ENCODE peak calls at places on chromosomes 11 and 22, in ten cellular contexts. One of them, this sample, is unnamed.

GRCh38 chr11:63553759-63554158 is 9.4 kb downstream of the PLAAT2 start:
- DNase-seq in lower leg skin: no peak
- DNase-seq in stomach: no peak
- DNase-seq in GM12891: peak; percentile 56
- DNase-seq in prostate gland: no peak
- DNase-seq in body of pancreas: no peak
- DNase-seq in A549: no peak
- DNase-seq in K562: no peak
- DNase-seq in IMR-90: no peak
- DNase-seq in uterus: no peak
- DNase-seq in this sample: no peak

GRCh38 chr22:40323681-40324083 is 22.6 kb upstream of the ADSL start:
- DNase-seq in prostate gland: no peak
- DNase-seq in IMR-90: no peak
- DNase-seq in GM12891: no peak
- DNase-seq in A549: no peak
- DNase-seq in uterus: no peak
- DNase-seq in body of pancreas: no peak
- DNase-seq in lower leg skin: no peak
- DNase-seq in stomach: no peak
- DNase-seq in K562: no peak
- DNase-seq in this sample: no peak

GRCh38 chr11:132463941-132464340 is 1068.4 kb downstream of the OPCML start:
- DNase-seq in K562: no peak
- DNase-seq in A549: no peak
- DNase-seq in uterus: no peak
- DNase-seq in GM12891: no peak
- DNase-seq in IMR-90: no peak
- DNase-seq in lower leg skin: no peak
- DNase-seq in body of pancreas: no peak
- DNase-seq in prostate gland: no peak
- DNase-seq in stomach: no peak
- DNase-seq in this sample: no peak

GRCh38 chr11:122748968-122749687 is 89.2 kb upstream of the CRTAM start:
- DNase-seq in lower leg skin: no peak
- DNase-seq in body of pancreas: no peak
- DNase-seq in A549: no peak
- DNase-seq in IMR-90: peak; percentile 95
- DNase-seq in prostate gland: no peak
- DNase-seq in K562: no peak
- DNase-seq in stomach: no peak
- DNase-seq in uterus: no peak
- DNase-seq in GM12891: peak; percentile 46
- DNase-seq in this sample: peak; percentile 52

GRCh38 chr11:20363149-20363499 is 390 bp upstream of the HTATIP2 start:
- DNase-seq in GM12891: no peak
- DNase-seq in stomach: no peak
- DNase-seq in uterus: no peak
- DNase-seq in A549: no peak
- DNase-seq in lower leg skin: no peak
- DNase-seq in prostate gland: no peak
- DNase-seq in body of pancreas: no peak
- DNase-seq in K562: no peak
- DNase-seq in IMR-90: no peak
- DNase-seq in this sample: no peak

GRCh38 chr11:83459802-83460201 is 173.6 kb upstream of the CCDC90B start:
- DNase-seq in A549: no peak
- DNase-seq in prostate gland: no peak
- DNase-seq in stomach: no peak
- DNase-seq in K562: no peak
- DNase-seq in lower leg skin: no peak
- DNase-seq in uterus: no peak
- DNase-seq in IMR-90: no peak
- DNase-seq in GM12891: no peak
- DNase-seq in body of pancreas: no peak
- DNase-seq in this sample: no peak

GRCh38 chr11:61698173-61698965 is 18.2 kb downstream of the DAGLA start:
- DNase-seq in stomach: no peak
- DNase-seq in body of pancreas: no peak
- DNase-seq in prostate gland: no peak
- DNase-seq in GM12891: no peak
- DNase-seq in IMR-90: no peak
- DNase-seq in lower leg skin: no peak
- DNase-seq in K562: no peak
- DNase-seq in uterus: no peak
- DNase-seq in A549: no peak
- DNase-seq in this sample: no peak

GRCh38 chr11:77473001-77473800 is 693 bp downstream of the PAK1 start:
- DNase-seq in lower leg skin: peak; percentile 89
- DNase-seq in stomach: peak; percentile 62
- DNase-seq in GM12891: peak; percentile 49
- DNase-seq in K562: peak; percentile 53
- DNase-seq in prostate gland: peak; percentile 27
- DNase-seq in uterus: peak; percentile 41
- DNase-seq in body of pancreas: peak; percentile 61
- DNase-seq in IMR-90: no peak
- DNase-seq in A549: peak; percentile 15
- DNase-seq in this sample: peak; percentile 58

GRCh38 chr22:48744283-48744641 is 1083.4 kb downstream of the BRD1 start:
- DNase-seq in GM12891: no peak
- DNase-seq in lower leg skin: peak; percentile 66
- DNase-seq in stomach: peak; percentile 21
- DNase-seq in uterus: no peak
- DNase-seq in A549: no peak
- DNase-seq in prostate gland: no peak
- DNase-seq in K562: no peak
- DNase-seq in body of pancreas: no peak
- DNase-seq in IMR-90: no peak
- DNase-seq in this sample: no peak

DNA sequence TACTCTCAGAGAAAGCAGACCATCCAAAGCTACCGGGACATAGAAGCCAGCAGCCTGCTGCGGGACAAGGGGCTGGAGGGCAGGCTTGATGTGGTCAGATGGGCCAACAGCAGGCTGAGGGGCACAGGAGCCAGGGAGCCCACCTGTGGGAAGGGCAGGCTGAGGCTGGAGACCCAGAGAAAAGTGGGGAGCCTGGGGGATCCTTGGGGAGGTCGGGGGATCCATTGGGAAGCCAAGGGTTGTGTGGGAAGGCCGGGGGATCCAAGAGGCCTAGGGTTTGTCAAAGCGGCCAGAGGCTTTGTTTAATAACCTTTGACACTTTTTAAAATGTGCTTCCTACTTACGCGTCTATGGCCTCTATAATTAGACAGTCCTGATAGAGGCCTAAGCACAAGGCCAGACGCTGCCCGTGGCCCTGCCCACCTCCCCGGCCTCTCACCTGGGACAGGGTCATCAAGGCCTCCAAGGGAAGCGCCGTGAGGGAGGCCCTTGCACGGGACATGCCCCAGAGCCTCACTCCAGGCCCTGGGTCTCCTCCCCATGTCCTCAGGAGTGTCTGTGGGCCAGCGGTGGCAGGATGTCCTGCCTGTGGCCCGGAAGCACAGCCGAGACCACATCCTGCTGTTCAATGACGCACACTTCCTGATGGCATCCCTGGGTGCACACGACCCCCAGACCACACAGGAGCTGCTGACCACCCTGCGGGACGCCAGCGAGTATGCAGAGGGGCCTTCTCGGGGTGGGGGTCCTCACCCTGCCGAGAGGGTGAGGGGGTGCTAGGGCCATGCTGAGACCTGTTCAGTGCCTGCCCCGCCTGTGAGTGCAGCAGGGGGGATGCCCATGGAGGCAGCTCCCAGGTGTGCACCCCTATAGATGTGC is 8.6 kb upstream of the GTSE1 start:
- DNase-seq in prostate gland: no peak
- DNase-seq in K562: no peak
- DNase-seq in uterus: no peak
- DNase-seq in IMR-90: no peak
- DNase-seq in stomach: peak; percentile 47
- DNase-seq in GM12891: peak; percentile 94
- DNase-seq in lower leg skin: peak; percentile 87
- DNase-seq in body of pancreas: no peak
- DNase-seq in A549: no peak
- DNase-seq in this sample: no peak
- TF ChIP-seq POLR2A in prostate gland: no peak
- TF ChIP-seq POLR2A in K562: no peak
- TF ChIP-seq POLR2A in uterus: no peak
- TF ChIP-seq POLR2A in IMR-90: no peak
- TF ChIP-seq POLR2A in stomach: no peak
- TF ChIP-seq POLR2A in GM12891: peak; percentile 93
- TF ChIP-seq POLR2A in lower leg skin: no peak
- TF ChIP-seq POLR2A in body of pancreas: no peak
- TF ChIP-seq POLR2A in A549: no peak
- TF ChIP-seq POLR2A in this sample: no peak

GRCh38 chr11:72586591-72587090 is 87.6 kb downstream of the PDE2A start:
- DNase-seq in lower leg skin: no peak
- DNase-seq in IMR-90: no peak
- DNase-seq in prostate gland: no peak
- DNase-seq in stomach: no peak
- DNase-seq in GM12891: no peak
- DNase-seq in A549: no peak
- DNase-seq in uterus: no peak
- DNase-seq in K562: peak; percentile 47
- DNase-seq in body of pancreas: no peak
- DNase-seq in this sample: no peak

GRCh38 chr11:72584933-72585597 is 89.2 kb downstream of the PDE2A start:
- DNase-seq in lower leg skin: no peak
- DNase-seq in A549: no peak
- DNase-seq in uterus: no peak
- DNase-seq in K562: no peak
- DNase-seq in GM12891: no peak
- DNase-seq in IMR-90: no peak
- DNase-seq in body of pancreas: no peak
- DNase-seq in stomach: no peak
- DNase-seq in prostate gland: no peak
- DNase-seq in this sample: no peak

GRCh38 chr11:72584293-72584921 is 89.8 kb downstream of the PDE2A start:
- DNase-seq in A549: no peak
- DNase-seq in lower leg skin: peak; percentile 92
- DNase-seq in GM12891: no peak
- DNase-seq in body of pancreas: no peak
- DNase-seq in K562: peak; percentile 74
- DNase-seq in prostate gland: no peak
- DNase-seq in IMR-90: peak; percentile 18
- DNase-seq in uterus: no peak
- DNase-seq in stomach: peak; percentile 48
- DNase-seq in this sample: no peak

GRCh38 chr11:72587696-72588095 is 86.5 kb downstream of the PDE2A start:
- DNase-seq in stomach: no peak
- DNase-seq in prostate gland: no peak
- DNase-seq in K562: no peak
- DNase-seq in body of pancreas: no peak
- DNase-seq in IMR-90: no peak
- DNase-seq in uterus: no peak
- DNase-seq in A549: no peak
- DNase-seq in GM12891: no peak
- DNase-seq in lower leg skin: no peak
- DNase-seq in this sample: no peak

DNA sequence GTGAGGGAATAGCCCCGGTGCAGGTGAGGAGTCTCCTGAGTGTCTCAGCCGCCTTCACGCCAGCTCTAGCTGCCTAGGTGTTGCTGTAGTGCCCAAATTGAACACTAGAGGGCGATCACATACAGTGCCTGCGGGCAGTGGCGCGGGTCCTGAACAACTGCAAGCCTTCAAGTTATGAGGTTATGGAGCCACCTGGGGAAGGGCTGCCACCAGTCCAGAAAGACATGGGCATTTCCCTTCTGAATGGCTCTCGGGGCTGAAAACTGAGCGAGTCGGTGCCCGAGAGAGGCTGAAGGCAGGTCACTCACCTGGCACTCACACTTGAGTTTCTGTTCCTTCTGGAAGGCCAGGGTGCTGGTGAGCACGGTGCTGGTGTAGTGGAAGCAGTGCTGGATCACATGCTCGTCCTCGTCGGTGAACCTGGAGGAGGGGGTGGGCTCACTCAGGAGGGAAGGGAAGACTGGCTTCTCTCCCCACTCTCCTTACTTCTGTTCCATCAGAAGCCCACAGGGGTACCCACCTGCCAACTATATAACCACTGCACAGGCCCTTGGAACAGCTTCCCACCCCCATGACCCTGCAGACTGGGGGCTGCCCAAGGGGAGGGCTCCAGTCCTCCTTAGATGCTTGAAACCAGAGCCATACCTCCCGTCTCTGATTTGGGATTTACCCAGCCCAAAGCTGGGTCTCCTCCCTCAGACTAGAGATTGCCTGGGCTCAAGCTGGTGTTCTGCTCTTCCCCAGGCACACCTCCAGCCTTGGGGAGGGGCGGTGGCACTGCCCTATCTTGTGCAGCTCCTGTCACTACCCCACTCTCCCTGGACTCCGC is 88.2 kb downstream of the PDE2A start:
- DNase-seq in uterus: peak; percentile 70
- DNase-seq in GM12891: peak; percentile 89
- DNase-seq in prostate gland: peak; percentile 68
- DNase-seq in stomach: peak; percentile 80
- DNase-seq in IMR-90: peak; percentile 44
- DNase-seq in A549: peak; percentile 64
- DNase-seq in lower leg skin: no peak
- DNase-seq in body of pancreas: peak; percentile 71
- DNase-seq in K562: peak; percentile 81
- DNase-seq in this sample: peak; percentile 97
- TF ChIP-seq POLR2A in uterus: no peak
- TF ChIP-seq POLR2A in GM12891: no peak
- TF ChIP-seq POLR2A in prostate gland: no peak
- TF ChIP-seq POLR2A in stomach: no peak
- TF ChIP-seq POLR2A in IMR-90: no peak
- TF ChIP-seq POLR2A in A549: no peak
- TF ChIP-seq POLR2A in lower leg skin: no peak
- TF ChIP-seq POLR2A in body of pancreas: no peak
- TF ChIP-seq POLR2A in K562: no peak
- TF ChIP-seq POLR2A in this sample: no peak

DNA sequence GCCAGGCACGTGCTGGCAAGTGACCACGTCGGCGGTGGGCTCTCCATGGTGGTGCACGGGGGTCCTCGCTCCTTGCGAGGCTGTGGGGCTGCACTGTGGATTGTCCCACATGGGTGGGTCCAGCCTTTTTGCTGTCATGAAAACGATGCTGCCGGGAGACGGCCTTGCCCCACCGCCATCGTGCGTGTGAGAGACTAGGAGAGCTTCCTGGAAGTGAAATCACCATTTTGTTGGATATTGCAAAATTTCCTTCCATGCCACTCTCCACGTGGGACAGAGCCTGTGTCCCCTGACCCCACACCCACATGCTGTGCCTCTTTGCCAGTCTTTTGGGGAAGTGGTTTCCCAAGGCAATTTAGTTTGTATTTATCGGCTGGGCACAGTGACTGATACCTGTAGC is 18.2 kb upstream of the GRAMD4 start:
- DNase-seq in lower leg skin: no peak
- DNase-seq in uterus: no peak
- DNase-seq in GM12891: no peak
- DNase-seq in body of pancreas: no peak
- DNase-seq in stomach: no peak
- DNase-seq in A549: no peak
- DNase-seq in K562: no peak
- DNase-seq in prostate gland: no peak
- DNase-seq in IMR-90: no peak
- DNase-seq in this sample: no peak
- TF ChIP-seq POLR2A in lower leg skin: no peak
- TF ChIP-seq POLR2A in uterus: no peak
- TF ChIP-seq POLR2A in GM12891: no peak
- TF ChIP-seq POLR2A in body of pancreas: no peak
- TF ChIP-seq POLR2A in stomach: no peak
- TF ChIP-seq POLR2A in A549: no peak
- TF ChIP-seq POLR2A in K562: no peak
- TF ChIP-seq POLR2A in prostate gland: no peak
- TF ChIP-seq POLR2A in IMR-90: no peak
- TF ChIP-seq POLR2A in this sample: no peak

GRCh38 chr22:29580200-29580810 is 608 bp downstream of the NIPSNAP1 start:
- DNase-seq in prostate gland: no peak
- DNase-seq in body of pancreas: peak; percentile 29
- DNase-seq in GM12891: peak; percentile 30
- DNase-seq in uterus: no peak
- DNase-seq in stomach: no peak
- DNase-seq in A549: no peak
- DNase-seq in IMR-90: no peak
- DNase-seq in K562: no peak
- DNase-seq in lower leg skin: no peak
- DNase-seq in this sample: no peak
- TF ChIP-seq POLR2A in prostate gland: no peak
- TF ChIP-seq POLR2A in body of pancreas: no peak
- TF ChIP-seq POLR2A in GM12891: peak; percentile 23
- TF ChIP-seq POLR2A in uterus: no peak
- TF ChIP-seq POLR2A in stomach: no peak
- TF ChIP-seq POLR2A in A549: no peak
- TF ChIP-seq POLR2A in IMR-90: no peak
- TF ChIP-seq POLR2A in K562: no peak
- TF ChIP-seq POLR2A in lower leg skin: no peak
- TF ChIP-seq POLR2A in this sample: no peak

This sample was measured in H54.